ENCODE peak calls at places on chromosomes 2 and 18, in five cellular contexts. L, W, X, G and E are unnamed samples.
A peak's percentile ranks its signal among the peaks of the same experiment; 100 is the strongest.

GRCh38 chr2:112621792-112622527 is 23.8 kb upstream of the SLC20A1 start:
- DNase-seq in W (no peak), L (peak; percentile 9), X (no peak), G (no peak), E (no peak)

GRCh38 chr18:75694292-75694691 is 266.8 kb upstream of the SMIM21 start:
- DNase-seq in X (no peak), W (no peak), G (no peak), L (no peak), E (no peak)

GRCh38 chr2:40592223-40592622 is 140.3 kb upstream of the SLC8A1 start:
- DNase-seq in L (no peak), G (no peak), W (peak; percentile 49), X (no peak), E (no peak)

GRCh38 chr2:231966886-231967285 is 5.4 kb downstream of the DIS3L2 start:
- DNase-seq in L (no peak), X (no peak), W (no peak), G (no peak), E (no peak)

GRCh38 chr2:61275575-61276184 is 113.7 kb downstream of the C2orf74 start:
- DNase-seq in L (no peak), X (no peak), G (no peak), W (no peak), E (no peak)

GRCh38 chr2:120441744-120442471 is 96.0 kb downstream of the INHBB start:
- DNase-seq in L (no peak), G (no peak), X (no peak), W (peak; percentile 46), E (peak; percentile 43)

GRCh38 chr2:20309001-20309400 is 41.6 kb downstream of the PUM2 start:
- DNase-seq in X (no peak), W (no peak), L (no peak), G (no peak), E (no peak)

GRCh38 chr2:205731521-205731965 is 49.2 kb downstream of the NRP2 start:
- DNase-seq in L (no peak), X (no peak), G (no peak), W (no peak), E (no peak)

GRCh38 chr2:207469953-207470699 is 59.6 kb upstream of the CREB1 start:
- DNase-seq in X (no peak), G (no peak), W (no peak), L (no peak), E (no peak)

GRCh38 chr2:111534816-111535803 is 348.9 kb downstream of the ANAPC1 start:
- DNase-seq in L (no peak), W (no peak), G (no peak), X (no peak), E (peak; percentile 12)

GRCh38 chr2:107669335-107669734 is 157.4 kb upstream of the RGPD4 start:
- DNase-seq in G (no peak), L (no peak), X (no peak), W (no peak), E (no peak)

GRCh38 chr2:191501390-191502168 is 176.4 kb upstream of the NABP1 start:
- DNase-seq in G (no peak), W (peak; percentile 53), L (no peak), X (no peak), E (no peak)

GRCh38 chr2:25178976-25179375 is 10.6 kb upstream of the POMC start:
- DNase-seq in L (no peak), X (no peak), G (no peak), W (no peak), E (no peak)

GRCh38 chr18:46320297-46320696 is 216.1 kb downstream of the HAUS1 start:
- DNase-seq in L (no peak), W (no peak), X (no peak), G (no peak), E (no peak)

GRCh38 chr2:96329416-96329815 is 4.3 kb downstream of the ITPRIPL1 start:
- DNase-seq in L (no peak), X (no peak), W (no peak), G (no peak), E (no peak)

GRCh38 chr2:17059452-17059851 is 393.8 kb upstream of the CYRIA start:
- DNase-seq in W (no peak), L (no peak), G (no peak), X (no peak), E (no peak)

GRCh38 chr2:163182764-163183354 is 344.3 kb upstream of the KCNH7 start:
- DNase-seq in X (no peak), G (no peak), L (no peak), W (peak; percentile 10), E (no peak)

GRCh38 chr2:169141713-169142352 is 72.5 kb downstream of the DHRS9 start:
- DNase-seq in L (peak; percentile 30), W (peak; percentile 72), G (peak; percentile 27), X (peak; percentile 46), E (no peak)

GRCh38 chr2:46197672-46198071 is 99.5 kb upstream of the EPAS1 start:
- DNase-seq in G (no peak), L (no peak), W (no peak), X (no peak), E (no peak)